ENCODE peak calls at places on chromosomes 13 and 19, in five cellular contexts. K is psoas muscle, Z is iPS-NIHi11, O is glutamatergic neuron, J is activated gamma-delta T cell. G is an unnamed sample.

GRCh38 chr19:38898788-38899446 is 501 bp downstream of the SIRT2 start:
- DNase-seq in K (no peak), Z (no peak), O (no peak), J (no peak), G (no peak)

GRCh38 chr13:107234315-107234714 is 666.4 kb upstream of the ARGLU1 start:
- DNase-seq in K (no peak), Z (no peak), O (no peak), J (no peak), G (no peak)

GRCh38 chr13:112885782-112886268 is 83.2 kb upstream of the MCF2L start:
- DNase-seq in K (peak; percentile 74), Z (peak; percentile 91), O (peak; percentile 90), J (no peak), G (peak; percentile 91)

GRCh38 chr19:16296713-16297112 is 27.9 kb upstream of the KLF2 start:
- DNase-seq in K (no peak), Z (no peak), O (no peak), J (no peak), G (no peak)

GRCh38 chr13:31145417-31145816 is 16.3 kb downstream of the HSPH1 start:
- DNase-seq in K (no peak), Z (no peak), O (no peak), J (no peak), G (no peak)

GRCh38 chr13:106619688-106620555 is 52.0 kb upstream of the ARGLU1 start:
- DNase-seq in K (no peak), Z (peak; percentile 81), O (no peak), J (no peak), G (peak; percentile 18)

GRCh38 chr19:3642987-3643386 is 16.4 kb upstream of the CACTIN start:
- DNase-seq in K (no peak), Z (peak; percentile 85), O (peak; percentile 50), J (no peak), G (no peak)

GRCh38 chr13:51562011-51562671 is 22.1 kb upstream of the WDFY2 start:
- DNase-seq in K (no peak), Z (no peak), O (no peak), J (no peak), G (no peak)

GRCh38 chr13:103102482-103102881 is 36.3 kb upstream of the SLC10A2 start:
- DNase-seq in K (no peak), Z (no peak), O (no peak), J (no peak), G (no peak)

G was measured in HuH-7.5.